ENCODE peak calls at places on chromosome 13, in seven cellular contexts. C is activated CD4-positive, alpha-beta T cell treated with anti-CD3 and anti-CD28 coated beads for 1 hour; H is T-cell; Q is WTC11; E is GM04503; Y is left kidney; N is COLO829. A is an unnamed sample.

GRCh38 chr13:114146173-114146572 is 13.8 kb upstream of the RASA3 start:
- DNase-seq in C (no peak), H (no peak), Q (no peak), E (no peak), Y (no peak), N (no peak), A (no peak)

GRCh38 chr13:23921451-23921888 is 24.2 kb upstream of the C1QTNF9B start:
- DNase-seq in C (no peak), H (no peak), Q (peak; percentile 53), E (peak; percentile 27), Y (peak; percentile 86), N (peak; percentile 40), A (peak; percentile 72)

GRCh38 chr13:112146073-112146360 is 79.1 kb downstream of the SOX1 start:
- DNase-seq in C (no peak), H (no peak), Q (no peak), E (no peak), Y (no peak), N (no peak), A (no peak)

GRCh38 chr13:60363288-60363687 is 33.7 kb upstream of the TDRD3 start:
- DNase-seq in C (no peak), H (no peak), Q (no peak), E (no peak), Y (no peak), N (no peak), A (no peak)

GRCh38 chr13:58324130-58324529 is 692.6 kb downstream of the PCDH17 start:
- DNase-seq in C (no peak), H (no peak), Q (no peak), E (no peak), Y (no peak), N (no peak), A (no peak)

GRCh38 chr13:95226476-95226875 is 74.8 kb downstream of the ABCC4 start:
- DNase-seq in C (no peak), H (no peak), Q (no peak), E (no peak), Y (no peak), N (no peak), A (no peak)

GRCh38 chr13:48508001-48508400 is 24.9 kb downstream of the RCBTB2 start:
- DNase-seq in C (no peak), H (no peak), Q (no peak), E (no peak), Y (no peak), N (no peak), A (no peak)

GRCh38 chr13:51955841-51956603 is 55.2 kb downstream of the ATP7B start:
- DNase-seq in C (no peak), H (no peak), Q (no peak), E (no peak), Y (no peak), N (no peak), A (no peak)

GRCh38 chr13:46687810-46688209 is 109.2 kb downstream of the ESD start:
- DNase-seq in C (no peak), H (no peak), Q (no peak), E (no peak), Y (no peak), N (peak; percentile 35), A (peak; percentile 57)

GRCh38 chr13:57253551-57253950 is 86.6 kb downstream of the PRR20E start:
- DNase-seq in C (no peak), H (no peak), Q (no peak), E (no peak), Y (no peak), N (no peak), A (no peak)

GRCh38 chr13:97491452-97491851 is 57.5 kb downstream of the RAP2A start:
- DNase-seq in C (no peak), H (no peak), Q (no peak), E (no peak), Y (no peak), N (no peak), A (no peak)